ENCODE peak calls at places on chromosomes 13 and 19, in seven cellular contexts. M, B, X, J, U, Y and I are unnamed samples.

GRCh38 chr13:20814224-20814910 is 40.6 kb upstream of the EEF1AKMT1 start:
- DNase-seq in M (peak), B (peak), X (peak), J (no peak), U (peak), Y (peak), I (peak)

GRCh38 chr13:42996584-42996983 is 4.5 kb upstream of the EPSTI1 start:
- DNase-seq in M (peak), B (peak), X (peak), J (no peak), U (peak), Y (no peak), I (peak)

GRCh38 chr19:35120898-35121297 is 5.3 kb downstream of the FXYD3 start:
- DNase-seq in M (no peak), B (no peak), X (no peak), J (no peak), U (no peak), Y (no peak), I (no peak)

GRCh38 chr13:27396252-27396846 is 28.1 kb upstream of the GTF3A start:
- DNase-seq in M (no peak), B (no peak), X (no peak), J (no peak), U (no peak), Y (no peak), I (no peak)

GRCh38 chr13:38398810-38399493 is 49.3 kb downstream of the UFM1 start:
- DNase-seq in M (no peak), B (peak), X (peak), J (no peak), U (no peak), Y (no peak), I (peak)

GRCh38 chr19:48174445-48175030 is 4.1 kb downstream of the ZSWIM9 start:
- DNase-seq in M (no peak), B (no peak), X (no peak), J (no peak), U (no peak), Y (no peak), I (no peak)

GRCh38 chr13:31172535-31172934 is 10.8 kb upstream of the HSPH1 start:
- DNase-seq in M (peak), B (no peak), X (peak), J (no peak), U (peak), Y (no peak), I (peak)

GRCh38 chr13:102846261-102847015 is 606 bp downstream of the ERCC5 start:
- DNase-seq in M (no peak), B (no peak), X (peak), J (peak), U (peak), Y (no peak), I (no peak)

GRCh38 chr19:44725251-44725650 is 23.3 kb upstream of the BCL3 start:
- DNase-seq in M (no peak), B (no peak), X (no peak), J (no peak), U (peak), Y (no peak), I (no peak)

GRCh38 chr13:97367016-97367415 is 67.0 kb upstream of the RAP2A start:
- DNase-seq in M (no peak), B (no peak), X (peak), J (no peak), U (no peak), Y (no peak), I (no peak)

GRCh38 chr19:33226550-33227241 is 1.0 kb upstream of the SLC7A10 start:
- DNase-seq in M (no peak), B (no peak), X (peak), J (peak), U (peak), Y (no peak), I (no peak)
- H3K4me3 ChIP-seq in M (no peak), B (no peak), X (no peak), J (peak), U (peak), Y (peak), I (no peak)

GRCh38 chr13:25409938-25410337 is 38.2 kb downstream of the ATP8A2 start:
- DNase-seq in M (no peak), B (no peak), X (no peak), J (no peak), U (no peak), Y (no peak), I (no peak)

GRCh38 chr13:25401958-25402357 is 30.2 kb downstream of the ATP8A2 start:
- DNase-seq in M (no peak), B (no peak), X (no peak), J (no peak), U (no peak), Y (no peak), I (no peak)

DNA sequence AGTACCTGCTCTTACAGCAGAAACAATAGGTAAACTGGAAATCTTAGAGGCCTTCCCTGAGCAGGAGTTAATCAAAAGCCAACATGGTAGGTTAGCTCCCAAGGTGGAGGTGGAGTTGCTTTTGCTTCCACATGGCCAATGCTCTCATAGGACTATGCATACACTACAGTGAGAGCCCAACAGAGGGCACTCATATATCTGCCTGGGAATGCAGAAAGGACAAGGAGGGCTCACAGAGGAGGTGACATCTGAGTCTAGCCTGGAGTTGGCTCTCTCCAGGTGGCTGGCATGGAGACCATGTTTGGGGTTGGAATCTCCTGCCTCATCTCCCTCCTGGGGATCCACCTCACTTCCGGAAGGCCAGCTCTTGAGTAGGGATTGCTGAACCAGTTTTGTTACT is 34.6 kb downstream of the ATP8A2 start:
- DNase-seq in M (no peak), B (no peak), X (no peak), J (peak), U (no peak), Y (no peak), I (no peak)
- TF ChIP-seq CTCF in M (peak), B (no peak), X (no peak), J (peak), U (no peak), Y (no peak), I (no peak)

GRCh38 chr13:36298535-36299068 is 988 bp upstream of the CCDC169 start:
- DNase-seq in M (no peak), B (no peak), X (no peak), J (peak), U (no peak), Y (no peak), I (no peak)
- H3K4me3 ChIP-seq in M (peak), B (no peak), X (no peak), J (peak), U (no peak), Y (peak), I (no peak)

GRCh38 chr13:68810660-68811059 is 1297.0 kb upstream of the ATXN8OS start:
- DNase-seq in M (no peak), B (no peak), X (no peak), J (peak), U (no peak), Y (no peak), I (no peak)
- TF ChIP-seq CTCF in M (no peak), B (no peak), X (no peak), J (peak), U (no peak), Y (no peak), I (no peak)

GRCh38 chr19:51654783-51655182 is 8.2 kb upstream of the SIGLEC14 start:
- DNase-seq in M (no peak), B (no peak), X (no peak), J (no peak), U (peak), Y (no peak), I (no peak)

GRCh38 chr19:51653162-51653561 is 6.5 kb upstream of the SIGLEC14 start:
- DNase-seq in M (no peak), B (no peak), X (no peak), J (no peak), U (no peak), Y (no peak), I (no peak)

GRCh38 chr19:51652266-51652665 is 5.6 kb upstream of the SIGLEC14 start:
- DNase-seq in M (no peak), B (no peak), X (no peak), J (no peak), U (no peak), Y (no peak), I (no peak)

GRCh38 chr19:51647318-51647717 is 693 bp upstream of the SIGLEC14 start:
- DNase-seq in M (no peak), B (no peak), X (no peak), J (no peak), U (no peak), Y (no peak), I (no peak)

DNA sequence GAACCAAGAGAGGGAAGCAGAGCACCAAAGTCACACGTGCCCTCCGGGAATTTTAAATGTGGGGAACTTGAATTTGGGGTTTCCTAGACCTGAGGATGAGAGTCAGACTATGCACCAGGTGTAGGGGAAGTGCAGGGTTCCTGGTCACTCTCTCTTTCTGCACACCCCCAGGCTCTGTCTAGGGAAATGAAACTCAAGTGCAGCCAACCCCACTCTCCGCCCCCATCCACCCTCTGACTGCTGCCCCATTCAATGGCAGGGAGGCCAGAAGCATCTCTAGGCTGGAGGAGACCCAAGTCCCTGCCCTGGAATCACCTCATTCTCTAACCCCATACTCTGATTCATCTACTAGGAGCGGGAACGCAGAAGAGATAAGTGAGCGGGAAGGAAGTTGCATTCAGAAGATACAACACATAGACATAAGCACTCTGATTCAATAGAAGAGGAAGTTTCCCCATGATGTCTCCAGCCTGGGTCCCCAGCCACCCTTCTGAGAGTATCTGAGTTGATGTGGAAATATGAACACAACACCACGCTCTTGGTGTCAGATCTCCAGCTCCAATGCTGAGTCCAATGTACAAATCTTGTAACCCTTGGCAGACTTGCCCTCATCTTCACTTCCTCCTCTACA is 4.7 kb upstream of the SIGLEC14 start:
- DNase-seq in M (no peak), B (no peak), X (no peak), J (no peak), U (no peak), Y (no peak), I (no peak)
- H3K4me3 ChIP-seq in M (no peak), B (no peak), X (no peak), J (no peak), U (no peak), Y (no peak), I (no peak)